ENCODE peak calls at places on chromosome 16, in nine cellular contexts. K is SHP77 treated with DMSO at 0.1 percent for 48 hours; O is GM18507; J is SK-N-DZ; R is naive thymus-derived CD8-positive, alpha-beta T cell; M is KBM-7; V is activated CD8-positive, alpha-beta memory T cell treated with anti-CD3 and anti-CD28 coated beads for 4 hours; S is HTR-8/SVneo; L is GM06990. I is an unnamed sample.

GRCh38 chr16:2324296-2324859 is 16.1 kb downstream of the ABCA3 start:
- DNase-seq in S (no peak), M (no peak), R (no peak), J (no peak), L (no peak), K (no peak), O (no peak), V (no peak), I (no peak)

GRCh38 chr16:14409563-14409962 is 220.5 kb downstream of the PARN start:
- DNase-seq in R (no peak), O (no peak), J (no peak), K (no peak), L (no peak), M (no peak), S (peak), V (no peak), I (no peak)

GRCh38 chr16:84806256-84806889 is 13.4 kb upstream of the CRISPLD2 start:
- DNase-seq in K (peak), J (peak), R (no peak), O (peak), V (no peak), S (peak), L (peak), M (peak), I (no peak)

GRCh38 chr16:70483426-70483825 is 29.0 kb downstream of the FCSK start:
- DNase-seq in R (no peak), O (peak), L (peak), S (no peak), K (no peak), M (no peak), J (no peak), V (no peak), I (no peak)

GRCh38 chr16:54107803-54108202 is 178.8 kb downstream of the IRX3 start:
- DNase-seq in S (no peak), O (no peak), R (no peak), K (no peak), M (no peak), V (no peak), J (no peak), L (no peak), I (no peak)

GRCh38 chr16:89312194-89312593 is 94.7 kb downstream of the ZNF778 start:
- DNase-seq in V (no peak), S (no peak), J (no peak), R (no peak), O (no peak), L (no peak), K (no peak), M (no peak), I (no peak)

GRCh38 chr16:77788196-77789084 is at the start of gene VAT1L:
- DNase-seq in M (peak), L (peak), O (no peak), V (no peak), J (peak), K (no peak), R (no peak), S (peak), I (no peak)

GRCh38 chr16:19486744-19487325 is 35.1 kb downstream of the GDE1 start:
- DNase-seq in V (no peak), O (no peak), M (no peak), S (no peak), R (no peak), L (no peak), J (no peak), K (no peak), I (no peak)

GRCh38 chr16:35744716-35745115 is 2285.3 kb downstream of the TP53TG3F start:
- DNase-seq in M (no peak), S (no peak), V (no peak), R (no peak), L (no peak), J (no peak), O (no peak), K (no peak), I (no peak)

GRCh38 chr16:53055603-53056527 is 1.1 kb downstream of the CHD9 start:
- DNase-seq in O (no peak), R (no peak), S (peak), J (peak), L (no peak), V (no peak), M (peak), K (no peak), I (no peak)

GRCh38 chr16:84730406-84731106 is 30.8 kb downstream of the USP10 start:
- DNase-seq in M (peak), J (peak), V (no peak), O (no peak), K (peak), S (peak), L (no peak), R (no peak), I (no peak)

GRCh38 chr16:28623172-28623711 is 13.4 kb upstream of the SULT1A1 start:
- DNase-seq in J (no peak), R (peak), S (no peak), V (peak), M (peak), K (peak), L (peak), O (no peak), I (peak)

GRCh38 chr16:2511128-2511785 is 2.5 kb upstream of the ATP6V0C start:
- DNase-seq in M (no peak), O (no peak), K (no peak), L (no peak), S (no peak), R (no peak), J (no peak), V (no peak), I (no peak)

GRCh38 chr16:50252082-50252611 is 14.2 kb upstream of the ADCY7 start:
- DNase-seq in L (no peak), M (no peak), J (no peak), S (no peak), K (no peak), V (no peak), O (no peak), R (no peak), I (no peak)

GRCh38 chr16:87846705-87847466 is 22.4 kb downstream of the SLC7A5 start:
- DNase-seq in M (no peak), V (no peak), O (no peak), J (no peak), K (no peak), S (no peak), R (no peak), L (no peak), I (no peak)

GRCh38 chr16:4624827-4625616 is 396 bp downstream of the MGRN1 start:
- DNase-seq in K (no peak), V (peak), R (peak), M (peak), O (peak), L (peak), J (no peak), S (peak), I (peak)

GRCh38 chr16:51152691-51153261 is 1.7 kb upstream of the SALL1 start:
- DNase-seq in O (no peak), V (no peak), J (peak), L (no peak), K (no peak), R (no peak), S (no peak), M (no peak), I (no peak)

GRCh38 chr16:79334127-79334526 is 266.4 kb downstream of the MAF start:
- DNase-seq in M (peak), S (no peak), O (no peak), R (no peak), J (no peak), K (no peak), V (no peak), L (no peak), I (no peak)

GRCh38 chr16:35748621-35749252 is 2289.3 kb downstream of the TP53TG3F start:
- DNase-seq in R (no peak), M (no peak), O (no peak), V (no peak), L (no peak), J (no peak), S (no peak), K (no peak), I (no peak)

GRCh38 chr16:7547736-7548135 is 215.1 kb downstream of the RBFOX1 start:
- DNase-seq in J (no peak), S (no peak), L (no peak), K (no peak), O (no peak), M (no peak), V (no peak), R (no peak), I (no peak)

GRCh38 chr16:51569204-51569911 is 418.3 kb upstream of the SALL1 start:
- DNase-seq in V (no peak), M (no peak), R (no peak), S (no peak), O (no peak), J (no peak), K (no peak), L (no peak), I (no peak)

GRCh38 chr16:3046506-3047386 is at the start of gene MMP25:
- DNase-seq in R (no peak), L (no peak), S (no peak), V (no peak), O (no peak), K (no peak), J (no peak), M (no peak), I (no peak)

GRCh38 chr16:11498683-11499082 is 88.0 kb downstream of the LITAF start:
- DNase-seq in R (no peak), O (no peak), J (no peak), K (no peak), M (peak), L (no peak), V (no peak), S (no peak), I (no peak)

GRCh38 chr16:56946767-56947603 is 14.8 kb upstream of the CETP start:
- DNase-seq in L (no peak), R (no peak), M (no peak), V (no peak), J (no peak), S (no peak), K (no peak), O (no peak), I (no peak)

GRCh38 chr16:84949776-84950436 is 61.4 kb downstream of the ZDHHC7 start:
- DNase-seq in S (no peak), R (no peak), J (no peak), V (no peak), O (no peak), M (no peak), L (no peak), K (no peak), I (no peak)

GRCh38 chr16:50631985-50632576 is 49.0 kb downstream of the SNX20 start:
- DNase-seq in S (no peak), O (no peak), M (no peak), R (no peak), V (no peak), K (no peak), L (no peak), J (no peak), I (no peak)

GRCh38 chr16:705748-706188 is at the start of gene FBXL16:
- DNase-seq in R (no peak), S (peak), L (no peak), M (no peak), O (no peak), J (peak), V (no peak), K (no peak), I (no peak)

GRCh38 chr16:86994651-86995171 is 322.5 kb downstream of the C16orf95 start:
- DNase-seq in O (no peak), J (no peak), V (no peak), M (no peak), R (no peak), K (no peak), L (no peak), S (peak), I (no peak)

GRCh38 chr16:64962786-64963185 is 159.1 kb downstream of the CDH11 start:
- DNase-seq in O (no peak), K (no peak), J (no peak), L (no peak), M (no peak), V (no peak), S (no peak), R (no peak), I (no peak)

GRCh38 chr16:27703545-27703944 is 153.6 kb downstream of the KATNIP start:
- DNase-seq in K (no peak), M (peak), S (no peak), J (no peak), L (no peak), V (no peak), R (no peak), O (no peak), I (no peak)

GRCh38 chr16:80369559-80369958 is 171.2 kb upstream of the DYNLRB2 start:
- DNase-seq in S (peak), O (no peak), V (no peak), R (no peak), L (no peak), K (peak), M (peak), J (peak), I (no peak)

GRCh38 chr16:19662351-19662750 is 55.7 kb downstream of the KNOP1 start:
- DNase-seq in V (no peak), L (no peak), K (no peak), S (no peak), O (no peak), M (no peak), R (no peak), J (no peak), I (no peak)

GRCh38 chr16:88938119-88938932 is 38.7 kb downstream of the CBFA2T3 start:
- DNase-seq in M (no peak), O (no peak), K (no peak), S (no peak), V (no peak), R (no peak), J (no peak), L (no peak), I (no peak)

GRCh38 chr16:9597967-9598730 is 506.7 kb downstream of the HAPSTR1 start:
- DNase-seq in R (no peak), O (no peak), J (no peak), V (no peak), S (no peak), K (no peak), L (no peak), M (no peak), I (no peak)

GRCh38 chr16:12291989-12292759 is 315.6 kb downstream of the SNX29 start:
- DNase-seq in L (peak), S (no peak), O (no peak), K (no peak), R (no peak), M (no peak), J (no peak), V (no peak), I (no peak)

GRCh38 chr16:49362230-49362629 is 11.4 kb upstream of the C16orf78 start:
- DNase-seq in K (no peak), J (no peak), L (no peak), M (no peak), V (no peak), O (no peak), R (no peak), S (no peak), I (no peak)

I was measured in activated naive CD8-positive, alpha-beta T cell treated with anti-CD3 and anti-CD28 coated beads, Interleukin-2, amount 50 U/mL, for 16 hours.